ENCODE peak calls at places on chromosome 18, in nine cellular contexts. Z, P, U, W, B, D, I, C and E are unnamed samples.

GRCh38 chr18:7596133-7596532 is 29.0 kb downstream of the PTPRM start:
- DNase-seq in D (no peak), U (no peak), P (no peak), W (no peak), I (no peak), C (peak), B (no peak), Z (no peak), E (no peak)

GRCh38 chr18:46071894-46072867 is at the start of gene PSTPIP2:
- DNase-seq in W (peak), P (no peak), Z (peak), D (peak), I (peak), C (peak), U (no peak), B (no peak), E (peak)

GRCh38 chr18:54975598-54975997 is 16.3 kb upstream of the CCDC68 start:
- DNase-seq in I (no peak), W (no peak), U (no peak), B (no peak), P (no peak), C (no peak), D (no peak), Z (no peak), E (no peak)

GRCh38 chr18:2985628-2986027 is 27.3 kb downstream of the LPIN2 start:
- DNase-seq in W (no peak), P (no peak), Z (no peak), U (peak), I (no peak), D (no peak), B (peak), C (peak), E (no peak)

GRCh38 chr18:10270160-10270571 is 184.3 kb upstream of the APCDD1 start:
- DNase-seq in U (peak), D (no peak), B (no peak), C (peak), Z (no peak), P (no peak), W (peak), I (no peak), E (no peak)

GRCh38 chr18:3604626-3605408 is 154.8 kb downstream of the TGIF1 start:
- DNase-seq in C (peak), U (peak), D (no peak), Z (no peak), W (no peak), I (no peak), P (peak), B (peak), E (no peak)

GRCh38 chr18:11268691-11269686 is 119.6 kb upstream of the PIEZO2 start:
- DNase-seq in P (peak), C (peak), D (no peak), W (no peak), B (no peak), Z (no peak), I (no peak), U (no peak), E (no peak)

GRCh38 chr18:50143295-50143694 is 51.7 kb downstream of the MYO5B start:
- DNase-seq in B (no peak), W (no peak), D (no peak), Z (no peak), I (no peak), P (no peak), U (no peak), C (no peak), E (no peak)

GRCh38 chr18:38575648-38576047 is 1010.0 kb upstream of the CELF4 start:
- DNase-seq in W (no peak), Z (no peak), U (no peak), B (no peak), I (no peak), D (no peak), C (no peak), P (no peak), E (no peak)

GRCh38 chr18:46386788-46387187 is 270.2 kb downstream of the LOXHD1 start:
- DNase-seq in I (no peak), W (no peak), B (no peak), D (no peak), C (no peak), P (no peak), Z (no peak), U (no peak), E (peak)

GRCh38 chr18:463442-464310 is 36.8 kb downstream of the COLEC12 start:
- DNase-seq in D (no peak), U (no peak), P (no peak), Z (no peak), I (peak), W (no peak), C (no peak), B (no peak), E (no peak)

GRCh38 chr18:23213200-23213599 is 77.9 kb downstream of the CABLES1 start:
- DNase-seq in I (no peak), Z (no peak), D (no peak), P (no peak), U (no peak), B (no peak), C (peak), W (no peak), E (no peak)

GRCh38 chr18:564708-565561 is 15.2 kb upstream of the CETN1 start:
- DNase-seq in D (no peak), W (no peak), Z (no peak), U (no peak), C (peak), P (no peak), I (no peak), B (no peak), E (no peak)

GRCh38 chr18:79578396-79579260 is 101.0 kb upstream of the CTDP1 start:
- DNase-seq in Z (no peak), I (no peak), C (no peak), U (no peak), W (no peak), P (no peak), B (no peak), D (peak), E (no peak)

GRCh38 chr18:60452424-60452823 is 79.8 kb upstream of the MC4R start:
- DNase-seq in D (no peak), Z (no peak), C (peak), W (no peak), I (no peak), B (no peak), U (no peak), P (peak), E (no peak)

GRCh38 chr18:48794251-48794970 is 156.4 kb downstream of the SMAD7 start:
- DNase-seq in P (no peak), C (no peak), W (peak), U (no peak), B (no peak), D (no peak), I (no peak), Z (no peak), E (peak)

GRCh38 chr18:70671889-70672551 is 383.2 kb downstream of the SOCS6 start:
- DNase-seq in C (no peak), I (no peak), U (no peak), B (peak), Z (peak), D (no peak), P (no peak), W (no peak), E (no peak)

GRCh38 chr18:61893304-61893970 is 630 bp upstream of the RNF152 start:
- DNase-seq in P (no peak), Z (peak), W (peak), U (no peak), D (peak), C (peak), B (no peak), I (peak), E (peak)

GRCh38 chr18:49565656-49566055 is 3.8 kb downstream of the LIPG start:
- DNase-seq in D (no peak), Z (no peak), B (no peak), W (peak), P (peak), I (peak), U (no peak), C (peak), E (no peak)

GRCh38 chr18:68034293-68034692 is 517.8 kb upstream of the DSEL start:
- DNase-seq in U (no peak), I (no peak), C (no peak), P (no peak), B (no peak), D (no peak), W (no peak), Z (no peak), E (no peak)

GRCh38 chr18:54848121-54848520 is 19.8 kb downstream of the RAB27B start:
- DNase-seq in D (no peak), I (no peak), C (no peak), Z (no peak), P (no peak), B (no peak), W (no peak), U (no peak), E (no peak)

GRCh38 chr18:44957440-44957839 is 276.8 kb downstream of the SETBP1 start:
- DNase-seq in P (no peak), B (no peak), Z (no peak), C (no peak), I (no peak), U (no peak), D (no peak), W (no peak), E (no peak)

GRCh38 chr18:80103231-80103630 is 5.8 kb upstream of the ADNP2 start:
- DNase-seq in D (no peak), B (no peak), P (no peak), U (no peak), C (no peak), I (no peak), W (no peak), Z (no peak), E (peak)

GRCh38 chr18:59851784-59852399 is 47.9 kb upstream of the PMAIP1 start:
- DNase-seq in I (no peak), C (no peak), W (no peak), B (no peak), Z (no peak), U (no peak), D (no peak), P (no peak), E (no peak)

GRCh38 chr18:72342933-72343332 is 201.2 kb downstream of the CBLN2 start:
- DNase-seq in W (no peak), P (no peak), I (no peak), D (no peak), Z (no peak), U (no peak), C (no peak), B (no peak), E (no peak)

GRCh38 chr18:24112874-24113615 is 25.8 kb upstream of the CABYR start:
- DNase-seq in Z (no peak), P (no peak), B (no peak), C (no peak), D (no peak), W (peak), I (no peak), U (peak), E (no peak)

GRCh38 chr18:34661464-34662087 is 48.5 kb upstream of the DTNA start:
- DNase-seq in P (no peak), I (no peak), C (peak), B (peak), D (no peak), W (no peak), Z (no peak), U (peak), E (no peak)

GRCh38 chr18:66553824-66554223 is 50.1 kb downstream of the CDH19 start:
- DNase-seq in I (no peak), C (peak), Z (no peak), U (no peak), P (peak), D (no peak), W (no peak), B (no peak), E (no peak)

GRCh38 chr18:36402765-36403396 is 105.4 kb downstream of the FHOD3 start:
- DNase-seq in C (peak), B (no peak), P (no peak), W (peak), D (no peak), U (no peak), Z (no peak), I (no peak), E (peak)

GRCh38 chr18:3054785-3055184 is 41.8 kb upstream of the LPIN2 start:
- DNase-seq in Z (no peak), D (no peak), I (no peak), B (no peak), C (no peak), P (no peak), U (no peak), W (no peak), E (no peak)

GRCh38 chr18:21943456-21943855 is 202.9 kb downstream of the MIB1 start:
- DNase-seq in I (no peak), Z (no peak), D (no peak), P (no peak), U (no peak), C (no peak), W (no peak), B (no peak), E (no peak)

GRCh38 chr18:64330976-64331375 is 182.1 kb upstream of the LINC00305 start:
- DNase-seq in P (no peak), I (no peak), U (no peak), W (no peak), C (no peak), B (no peak), D (no peak), Z (no peak), E (no peak)

GRCh38 chr18:48749768-48750167 is 201.0 kb downstream of the SMAD7 start:
- DNase-seq in W (no peak), U (no peak), Z (no peak), I (no peak), B (no peak), P (no peak), C (peak), D (no peak), E (no peak)

GRCh38 chr18:1383465-1383864 is 478.8 kb downstream of the ADCYAP1 start:
- DNase-seq in P (no peak), D (no peak), I (no peak), Z (no peak), U (no peak), B (no peak), C (no peak), W (no peak), E (no peak)

GRCh38 chr18:27124196-27124595 is 60.9 kb downstream of the CHST9 start:
- DNase-seq in W (no peak), D (no peak), U (no peak), C (no peak), B (no peak), P (no peak), Z (no peak), I (no peak), E (no peak)
- H3K4me3 ChIP-seq in W (no peak), D (no peak), U (no peak), C (no peak), B (no peak), P (no peak), Z (no peak), I (no peak), E (no peak)

DNA sequence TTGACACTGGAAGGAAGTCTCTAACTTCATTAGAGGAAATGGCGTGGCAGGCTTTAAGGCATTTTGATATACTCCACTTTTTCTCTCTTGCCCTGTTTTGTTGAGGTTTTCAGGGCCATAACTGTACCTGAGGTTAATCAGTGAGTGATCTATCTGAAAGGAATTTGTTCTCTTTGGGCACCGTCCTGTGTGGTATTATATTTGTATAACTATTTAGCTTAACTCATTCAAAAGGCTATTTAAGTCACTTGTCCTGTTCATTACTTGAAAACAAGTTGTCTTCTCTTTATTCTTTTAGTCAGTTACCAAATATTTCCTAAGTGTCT is 180.4 kb downstream of the NEDD4L start:
- DNase-seq in Z (no peak), W (no peak), P (no peak), B (no peak), D (no peak), C (no peak), U (no peak), I (no peak), E (no peak)
- H3K4me3 ChIP-seq in Z (no peak), W (no peak), P (no peak), B (no peak), D (no peak), C (no peak), U (peak), I (peak), E (no peak)

GRCh38 chr18:57664600-57665165 is 43.0 kb upstream of the NARS1 start:
- DNase-seq in U (no peak), D (no peak), B (no peak), W (no peak), I (no peak), C (no peak), Z (no peak), P (no peak), E (no peak)

GRCh38 chr18:57670046-57670445 is 48.4 kb upstream of the NARS1 start:
- DNase-seq in D (no peak), Z (no peak), P (no peak), C (no peak), I (no peak), B (no peak), W (no peak), U (no peak), E (no peak)

GRCh38 chr18:57660961-57661360 is 39.3 kb upstream of the NARS1 start:
- DNase-seq in P (peak), I (no peak), D (no peak), C (peak), B (no peak), Z (no peak), W (no peak), U (no peak), E (no peak)

GRCh38 chr18:57668021-57668420 is 46.4 kb upstream of the NARS1 start:
- DNase-seq in B (no peak), U (no peak), W (no peak), Z (no peak), C (no peak), P (no peak), I (no peak), D (no peak), E (no peak)

DNA sequence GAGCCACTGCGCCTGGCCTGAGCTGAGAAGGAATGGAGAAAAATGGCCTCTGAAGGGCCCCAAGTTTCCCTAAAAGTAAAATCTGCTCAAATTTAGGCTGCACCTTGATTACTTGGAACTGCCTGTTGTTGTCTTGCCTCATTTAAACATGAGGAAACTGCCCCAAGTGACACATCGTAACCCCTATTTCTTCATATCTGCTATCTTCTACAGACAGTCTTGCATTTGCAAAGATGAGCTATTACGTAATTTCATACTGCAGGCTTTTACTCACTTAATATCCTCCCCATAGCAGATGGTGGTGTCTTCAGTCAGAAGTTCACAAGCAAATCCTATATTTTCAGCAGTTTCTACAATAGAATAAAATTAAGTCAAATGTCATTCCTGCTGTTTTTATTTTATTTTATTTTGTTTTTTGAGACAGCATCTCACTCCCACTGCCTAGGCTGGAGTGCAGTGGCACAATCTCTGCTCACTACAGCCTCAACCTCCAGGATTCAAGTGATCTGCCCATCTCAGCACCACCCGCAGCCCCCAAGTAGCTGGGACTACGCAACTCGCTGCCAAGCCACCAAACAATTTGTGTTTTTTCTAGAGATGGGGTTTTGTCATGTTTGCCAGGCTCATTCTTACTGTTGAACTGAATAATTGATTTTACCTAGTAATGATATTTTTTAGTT is 45.3 kb upstream of the NARS1 start:
- DNase-seq in D (no peak), P (no peak), B (no peak), U (no peak), I (no peak), Z (no peak), C (peak), W (no peak), E (no peak)
- H3K4me3 ChIP-seq in D (no peak), P (no peak), B (no peak), U (no peak), I (no peak), Z (no peak), C (no peak), W (no peak), E (no peak)

DNA sequence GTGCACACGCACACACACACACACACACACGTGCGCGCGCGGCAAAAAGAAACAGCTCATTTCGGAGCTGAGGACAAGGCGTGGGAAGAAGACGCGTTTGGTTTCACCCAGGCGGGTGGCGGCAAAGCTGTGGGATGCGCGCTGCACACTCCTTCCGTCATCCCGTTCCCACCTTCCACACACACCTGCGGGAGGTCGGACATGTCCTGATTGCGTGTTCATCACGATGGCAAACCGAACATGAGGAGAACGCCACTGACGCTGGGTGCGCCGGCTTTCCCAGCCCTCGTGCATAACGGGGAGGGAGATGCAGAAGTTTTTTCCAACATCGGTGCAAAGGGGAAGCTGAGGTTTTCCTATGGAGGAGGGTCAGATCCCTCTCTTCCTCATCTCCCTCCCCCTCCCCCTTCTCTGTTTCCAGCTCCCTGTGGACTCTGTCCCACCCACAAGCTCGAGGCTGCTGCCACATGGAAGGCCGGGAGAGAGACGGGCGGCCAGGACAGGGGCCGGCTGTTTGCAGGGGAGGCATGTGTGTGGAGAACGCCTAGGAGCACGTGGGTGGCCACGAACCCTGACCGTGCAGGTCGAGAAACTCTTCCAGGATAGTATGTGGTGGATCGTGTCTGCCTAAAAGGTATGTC is 20.3 kb downstream of the MBP start:
- DNase-seq in I (peak), P (no peak), U (no peak), B (no peak), D (no peak), W (peak), Z (peak), C (no peak), E (peak)
- H3K4me3 ChIP-seq in I (no peak), P (no peak), U (no peak), B (no peak), D (no peak), W (no peak), Z (no peak), C (no peak), E (no peak)

DNA sequence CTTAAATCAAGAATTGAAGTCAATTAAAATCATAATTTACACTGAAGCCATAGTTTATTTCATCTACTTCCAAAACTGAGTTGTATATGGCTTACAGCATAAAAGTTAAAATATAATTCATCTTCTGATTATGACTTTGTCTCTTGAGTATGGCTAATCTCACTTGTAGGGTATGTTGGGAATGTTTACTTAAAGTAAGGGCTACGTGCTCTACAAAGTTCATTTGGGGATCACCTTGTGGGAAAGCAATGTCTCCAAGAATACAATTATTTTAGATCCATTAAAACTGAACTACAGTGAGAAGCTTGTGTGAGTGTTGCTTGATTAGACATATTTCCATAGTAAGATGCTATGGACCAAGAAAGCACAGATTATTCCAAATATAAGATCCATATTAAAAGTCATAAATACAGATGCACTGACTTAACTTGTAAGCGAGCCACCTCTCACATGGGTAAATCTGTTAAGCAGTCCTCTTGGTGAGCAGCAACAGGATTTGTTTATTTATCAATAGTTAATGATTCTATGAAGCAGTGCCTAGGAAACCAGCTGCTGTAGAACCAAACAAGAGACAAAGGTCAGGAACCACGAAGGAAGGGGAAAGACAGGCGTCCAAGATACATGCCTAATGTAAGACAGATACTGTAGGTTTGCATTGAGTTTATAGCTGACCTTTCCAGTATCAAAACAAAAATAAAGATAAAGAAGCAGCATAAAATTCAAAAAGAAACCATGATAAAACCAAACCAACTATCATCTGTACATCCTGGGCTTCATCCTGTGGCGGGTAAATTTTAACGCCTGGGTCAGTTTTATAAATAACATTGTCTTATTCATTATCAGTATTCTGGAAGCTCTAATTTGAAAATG is 24.8 kb downstream of the DSG4 start:
- DNase-seq in I (no peak), D (no peak), U (peak), P (peak), C (no peak), W (no peak), Z (no peak), B (no peak), E (no peak)
- H3K4me3 ChIP-seq in I (no peak), D (no peak), U (peak), P (no peak), C (no peak), W (no peak), Z (no peak), B (no peak), E (no peak)

GRCh38 chr18:75277629-75277966 is 67.0 kb downstream of the TSHZ1 start:
- DNase-seq in D (no peak), W (no peak), B (no peak), I (no peak), U (no peak), P (no peak), Z (no peak), C (no peak), E (no peak)
- H3K4me3 ChIP-seq in D (no peak), W (no peak), B (no peak), I (no peak), U (no peak), P (no peak), Z (no peak), C (no peak), E (no peak)